ENCODE peak calls at places on chromosomes 11 and 22, in nine cellular contexts. E is left ventricle myocardium inferior; X is KBM-7; D is nucleus accumbens; V is HTR-8/SVneo; H is HS-5; N is GM23338; Z is NCI-H510A treated with DMSO at 0.1 percent for 48 hours; J is stimulated activated naive CD8-positive, alpha-beta T cell treated with anti-CD3 and anti-CD28 coated beads, Interleukin-15, amount 100 ng/mL, for 72 hours. Q is an unnamed sample.

GRCh38 chr22:30591191-30591587 is 521 bp downstream of the PES1 start:
- DNase-seq in E (no peak), X (no peak), D (no peak), V (no peak), H (no peak), N (no peak), Z (no peak), J (peak; percentile 18), Q (no peak)

GRCh38 chr11:114162719-114163123 is 103.2 kb downstream of the ZBTB16 start:
- DNase-seq in E (peak; percentile 86), X (no peak), D (peak; percentile 75), V (peak; percentile 86), H (peak; percentile 80), N (no peak), Z (peak; percentile 70), J (no peak), Q (no peak)

GRCh38 chr11:113578164-113578455 is 102.9 kb upstream of the DRD2 start:
- DNase-seq in E (no peak), X (no peak), D (no peak), V (no peak), H (no peak), N (no peak), Z (no peak), J (no peak), Q (no peak)

GRCh38 chr11:27201454-27202302 is 161.1 kb downstream of the BBOX1 start:
- DNase-seq in E (peak; percentile 68), X (no peak), D (no peak), V (peak; percentile 78), H (no peak), N (peak; percentile 32), Z (peak; percentile 86), J (no peak), Q (no peak)

GRCh38 chr11:74948546-74948897 is 369 bp downstream of the XRRA1 start:
- DNase-seq in E (no peak), X (no peak), D (no peak), V (no peak), H (no peak), N (no peak), Z (peak; percentile 54), J (no peak), Q (peak; percentile 21)

GRCh38 chr22:18122254-18122554 is 11.6 kb downstream of the TUBA8 start:
- DNase-seq in E (no peak), X (no peak), D (no peak), V (no peak), H (no peak), N (no peak), Z (no peak), J (no peak), Q (no peak)

GRCh38 chr22:30308518-30309230 is 18.1 kb downstream of the TBC1D10A start:
- DNase-seq in E (no peak), X (no peak), D (no peak), V (no peak), H (no peak), N (no peak), Z (no peak), J (peak; percentile 33), Q (peak; percentile 75)

GRCh38 chr11:116202922-116203321 is 569.9 kb downstream of the BUD13 start:
- DNase-seq in E (no peak), X (no peak), D (no peak), V (no peak), H (no peak), N (no peak), Z (no peak), J (no peak), Q (no peak)

GRCh38 chr11:3916962-3917361 is 61.5 kb downstream of the STIM1 start:
- DNase-seq in E (no peak), X (no peak), D (no peak), V (no peak), H (no peak), N (no peak), Z (no peak), J (no peak), Q (no peak)

GRCh38 chr11:113547739-113548138 is 72.5 kb upstream of the DRD2 start:
- DNase-seq in E (no peak), X (no peak), D (no peak), V (no peak), H (no peak), N (no peak), Z (no peak), J (no peak), Q (no peak)

Q was measured in GM13977.